ENCODE peak calls at places on chromosomes 16 and 17, in eight cellular contexts. H is ecto neural progenitor cell; T is NCI-H460; E is H54; S is mesendoderm; D is NCI-H1105; C is stimulated activated CD8-positive, alpha-beta memory T cell treated with anti-CD3 and anti-CD28 coated beads, Interleukin-4, amount 100 ng/mL, for 1 hour; Y is stimulated activated CD4-positive, alpha-beta T cell treated with anti-CD3 and anti-CD28 coated beads, TNF-alpha, amount 100 ng/mL, for 24 hours. Q is an unnamed sample.

GRCh38 chr16:51994597-51994996 is 552.3 kb downstream of the TOX3 start:
- DNase-seq in E (no peak), C (no peak), D (peak; percentile 99), T (no peak), S (no peak), H (no peak), Y (no peak), Q (no peak)

GRCh38 chr17:60422162-60422665 is at the start of gene CHCT1:
- DNase-seq in C (no peak), T (no peak), Y (no peak), H (no peak), E (no peak), D (no peak), S (peak; percentile 18), Q (no peak)

GRCh38 chr17:81084691-81085419 is 49.9 kb downstream of the BAIAP2 start:
- DNase-seq in C (no peak), E (no peak), D (no peak), S (no peak), T (no peak), H (no peak), Y (no peak), Q (no peak)

GRCh38 chr16:48609453-48610023 is 442 bp downstream of the N4BP1 start:
- DNase-seq in D (peak; percentile 66), E (peak; percentile 59), T (peak; percentile 28), C (no peak), Y (no peak), S (peak; percentile 53), H (no peak), Q (peak; percentile 18)

GRCh38 chr16:65122974-65123845 is 1.3 kb upstream of the CDH11 start:
- DNase-seq in T (no peak), E (no peak), S (peak; percentile 40), Y (no peak), H (peak; percentile 68), D (no peak), C (no peak), Q (peak; percentile 50)

GRCh38 chr17:80104321-80104955 is 3.1 kb downstream of the GAA start:
- DNase-seq in H (no peak), T (no peak), C (no peak), Y (no peak), S (peak; percentile 31), D (peak; percentile 5), E (peak; percentile 97), Q (no peak)

GRCh38 chr17:81165246-81166032 is at the start of gene PVALEF:
- DNase-seq in T (no peak), D (no peak), S (peak; percentile 22), E (no peak), H (peak; percentile 82), C (no peak), Y (no peak), Q (no peak)

GRCh38 chr17:48426019-48426418 is 4.0 kb downstream of the SKAP1 start:
- DNase-seq in S (no peak), E (no peak), H (no peak), D (no peak), C (no peak), T (no peak), Y (no peak), Q (no peak)

GRCh38 chr16:1877804-1878203 is 5.8 kb upstream of the MEIOB start:
- DNase-seq in D (no peak), T (no peak), S (no peak), Y (no peak), C (no peak), E (no peak), H (no peak), Q (no peak)